ENCODE peak calls at places on chromosomes 11 and 22, in eight cellular contexts. R is NCI-H1436; N is CD4-positive, alpha-beta T cell; J is CD8-positive, alpha-beta memory T cell; X is midbrain; W is naive thymus-derived CD4-positive, alpha-beta T cell; U is Caki2; L is anterior cingulate cortex. I is an unnamed sample.

GRCh38 chr11:69950120-69950519 is 128.0 kb upstream of the ANO1 start:
- DNase-seq in R (no peak), N (no peak), J (no peak), X (no peak), W (no peak), U (no peak), L (no peak), I (no peak)

GRCh38 chr11:3087373-3087772 is 30.1 kb upstream of the CARS1 start:
- DNase-seq in R (no peak), N (no peak), J (no peak), X (no peak), W (no peak), U (no peak), L (no peak), I (no peak)

GRCh38 chr11:76653674-76654309 is 16.8 kb downstream of the LRRC32 start:
- DNase-seq in R (no peak), N (no peak), J (no peak), X (no peak), W (no peak), U (no peak), L (no peak), I (no peak)

GRCh38 chr11:113504586-113504985 is 29.4 kb upstream of the DRD2 start:
- DNase-seq in R (no peak), N (no peak), J (no peak), X (no peak), W (no peak), U (no peak), L (no peak), I (no peak)

GRCh38 chr11:118914178-118914918 is 11.4 kb downstream of the BCL9L start:
- DNase-seq in R (peak), N (peak), J (peak), X (peak), W (peak), U (peak), L (peak), I (no peak)

GRCh38 chr22:26045855-26046254 is 123.4 kb upstream of the SEZ6L start:
- DNase-seq in R (no peak), N (no peak), J (no peak), X (no peak), W (no peak), U (no peak), L (no peak), I (no peak)

GRCh38 chr11:10303558-10304363 is 1.1 kb upstream of the ADM start:
- DNase-seq in R (no peak), N (no peak), J (peak), X (peak), W (no peak), U (peak), L (no peak), I (no peak)

GRCh38 chr11:126416542-126417090 is 61.1 kb downstream of the ST3GAL4 start:
- DNase-seq in R (peak), N (peak), J (peak), X (peak), W (peak), U (no peak), L (peak), I (peak)

GRCh38 chr11:76800466-76801200 is 17.5 kb downstream of the TSKU start:
- DNase-seq in R (no peak), N (no peak), J (no peak), X (no peak), W (no peak), U (no peak), L (no peak), I (no peak)

GRCh38 chr11:2137202-2138071 is 1.8 kb downstream of the IGF2 start:
- DNase-seq in R (no peak), N (no peak), J (no peak), X (no peak), W (no peak), U (peak), L (no peak), I (no peak)

GRCh38 chr22:45877651-45878050 is 99.3 kb downstream of the WNT7B start:
- DNase-seq in R (peak), N (no peak), J (no peak), X (no peak), W (no peak), U (no peak), L (no peak), I (no peak)

GRCh38 chr11:11635456-11635855 is 13.7 kb upstream of the GALNT18 start:
- DNase-seq in R (no peak), N (no peak), J (no peak), X (no peak), W (no peak), U (no peak), L (no peak), I (no peak)

GRCh38 chr11:6321356-6321755 is 1.1 kb upstream of the CAVIN3 start:
- DNase-seq in R (no peak), N (no peak), J (no peak), X (no peak), W (no peak), U (no peak), L (no peak), I (no peak)

GRCh38 chr11:129375731-129376657 is at the start of gene BARX2:
- DNase-seq in R (no peak), N (no peak), J (no peak), X (peak), W (no peak), U (peak), L (peak), I (no peak)

GRCh38 chr11:109733245-109733644 is 311.3 kb downstream of the C11orf87 start:
- DNase-seq in R (no peak), N (no peak), J (no peak), X (no peak), W (no peak), U (no peak), L (no peak), I (no peak)

GRCh38 chr11:56841210-56841810 is 92.8 kb upstream of the OR9G4 start:
- DNase-seq in R (peak), N (no peak), J (no peak), X (peak), W (no peak), U (peak), L (peak), I (no peak)

GRCh38 chr22:50191041-50191740 is 5.5 kb downstream of the TRABD start:
- DNase-seq in R (no peak), N (peak), J (peak), X (no peak), W (peak), U (no peak), L (no peak), I (peak)

GRCh38 chr11:117179048-117179999 is 781 bp downstream of the SIDT2 start:
- DNase-seq in R (peak), N (peak), J (peak), X (no peak), W (peak), U (peak), L (no peak), I (no peak)

GRCh38 chr11:10514713-10515112 is 26.3 kb downstream of the RNF141 start:
- DNase-seq in R (no peak), N (no peak), J (no peak), X (no peak), W (no peak), U (no peak), L (no peak), I (no peak)

GRCh38 chr11:47220401-47220821 is 5.6 kb downstream of the DDB2 start:
- DNase-seq in R (no peak), N (no peak), J (no peak), X (no peak), W (no peak), U (peak), L (no peak), I (no peak)

GRCh38 chr11:3198815-3199214 is 19.8 kb downstream of the MRGPRG start:
- DNase-seq in R (no peak), N (no peak), J (no peak), X (no peak), W (no peak), U (no peak), L (no peak), I (no peak)

GRCh38 chr11:45371251-45371749 is 85.2 kb upstream of the SYT13 start:
- DNase-seq in R (peak), N (peak), J (peak), X (peak), W (peak), U (peak), L (peak), I (peak)

GRCh38 chr11:128236506-128237498 is 350.6 kb downstream of the ETS1 start:
- DNase-seq in R (no peak), N (no peak), J (no peak), X (no peak), W (no peak), U (no peak), L (no peak), I (no peak)

GRCh38 chr11:88849368-88849767 is 216.4 kb downstream of the GRM5 start:
- DNase-seq in R (no peak), N (no peak), J (no peak), X (no peak), W (no peak), U (no peak), L (no peak), I (no peak)

GRCh38 chr11:97136067-97136466 is 746.3 kb downstream of the JRKL start:
- DNase-seq in R (no peak), N (no peak), J (no peak), X (no peak), W (no peak), U (no peak), L (no peak), I (no peak)

GRCh38 chr11:44515085-44515484 is 50.4 kb upstream of the CD82 start:
- DNase-seq in R (no peak), N (no peak), J (no peak), X (no peak), W (no peak), U (no peak), L (no peak), I (no peak)

GRCh38 chr11:18527512-18527911 is 770 bp upstream of the TSG101 start:
- DNase-seq in R (no peak), N (no peak), J (no peak), X (no peak), W (peak), U (peak), L (no peak), I (no peak)

GRCh38 chr11:69524991-69525411 is 43.5 kb downstream of the LINC01488 start:
- DNase-seq in R (no peak), N (no peak), J (no peak), X (no peak), W (no peak), U (no peak), L (no peak), I (no peak)

GRCh38 chr11:20247540-20248138 is 87.4 kb upstream of the DBX1 start:
- DNase-seq in R (no peak), N (no peak), J (no peak), X (no peak), W (no peak), U (no peak), L (no peak), I (no peak)

GRCh38 chr22:45196926-45197605 is 33.3 kb downstream of the NUP50 start:
- DNase-seq in R (no peak), N (no peak), J (no peak), X (no peak), W (no peak), U (no peak), L (no peak), I (no peak)

GRCh38 chr11:134915212-134915611 is 503.2 kb upstream of the B3GAT1 start:
- DNase-seq in R (no peak), N (no peak), J (no peak), X (no peak), W (no peak), U (no peak), L (no peak), I (no peak)

GRCh38 chr11:118606157-118606843 is 1.1 kb upstream of the PHLDB1 start:
- DNase-seq in R (no peak), N (no peak), J (no peak), X (no peak), W (no peak), U (peak), L (no peak), I (no peak)

GRCh38 chr22:19853058-19853878 is 1.4 kb downstream of the GNB1L start:
- DNase-seq in R (no peak), N (no peak), J (no peak), X (no peak), W (no peak), U (no peak), L (no peak), I (no peak)

GRCh38 chr11:113796663-113797259 is 17.2 kb downstream of the CLDN25 start:
- DNase-seq in R (no peak), N (no peak), J (no peak), X (peak), W (peak), U (peak), L (no peak), I (no peak)

I was measured in memory B cell.